ENCODE peak calls at places on chromosomes 6 and 20, in nine cellular contexts. T is HT-29; J is body of pancreas; R is HS-27A; B is NCI-H460; E is stimulated activated CD8-positive, alpha-beta memory T cell treated with anti-CD3 and anti-CD28 coated beads, Interleukin-4, amount 100 ng/mL, for 24 hours; O is ACHN; M is psoas muscle; Z is ascending aorta. C is an unnamed sample.

GRCh38 chr20:20731000-20731944 is 18.8 kb upstream of the RALGAPA2 start:
- DNase-seq in J (no peak), O (no peak), B (no peak), M (no peak), R (no peak), Z (no peak), E (no peak), T (no peak), C (peak)

GRCh38 chr6:109927052-109927451 is 51.1 kb upstream of the GPR6 start:
- DNase-seq in B (no peak), J (no peak), M (no peak), E (no peak), O (no peak), R (no peak), T (no peak), Z (no peak), C (no peak)

GRCh38 chr20:8602389-8603116 is 466.3 kb upstream of the PLCB4 start:
- DNase-seq in T (no peak), Z (no peak), J (no peak), B (no peak), O (peak), R (no peak), M (no peak), E (no peak), C (peak)

GRCh38 chr6:77124604-77125003 is 338.7 kb downstream of the HTR1B start:
- DNase-seq in O (peak), J (no peak), M (no peak), E (no peak), B (no peak), T (no peak), R (no peak), Z (no peak), C (peak)

GRCh38 chr20:6007529-6008103 is 46.2 kb downstream of the LRRN4 start:
- DNase-seq in T (peak), R (no peak), M (no peak), O (no peak), J (peak), B (no peak), E (no peak), Z (no peak), C (no peak)

GRCh38 chr20:32537657-32538525 is 47.2 kb downstream of the NOL4L start:
- DNase-seq in E (no peak), T (peak), J (no peak), B (no peak), Z (no peak), R (no peak), M (no peak), O (no peak), C (no peak)

GRCh38 chr6:150142304-150142656 is 564 bp upstream of the PPP1R14C start:
- DNase-seq in T (no peak), E (no peak), B (no peak), R (no peak), O (peak), Z (no peak), M (no peak), J (no peak), C (peak)

GRCh38 chr20:23187759-23188158 is 101.6 kb upstream of the CD93 start:
- DNase-seq in M (no peak), J (peak), T (peak), O (no peak), B (peak), Z (no peak), E (no peak), R (no peak), C (peak)

GRCh38 chr6:1316482-1317220 is 4.8 kb downstream of the FOXQ1 start:
- DNase-seq in T (peak), Z (no peak), O (peak), B (no peak), R (no peak), E (no peak), M (no peak), J (peak), C (no peak)

GRCh38 chr6:63663147-63663877 is 27.7 kb downstream of the PHF3 start:
- DNase-seq in R (peak), T (no peak), E (no peak), B (no peak), M (no peak), Z (no peak), O (peak), J (no peak), C (peak)

GRCh38 chr20:51695574-51696303 is 72.5 kb downstream of the ATP9A start:
- DNase-seq in B (no peak), M (no peak), Z (no peak), J (no peak), E (no peak), T (peak), R (no peak), O (no peak), C (peak)

GRCh38 chr6:126064257-126064993 is 78.1 kb downstream of the TRMT11 start:
- DNase-seq in O (no peak), Z (no peak), E (no peak), B (no peak), T (no peak), R (no peak), M (no peak), J (no peak), C (no peak)

GRCh38 chr6:113209315-113209714 is 647.8 kb upstream of the MARCKS start:
- DNase-seq in Z (no peak), E (no peak), J (no peak), R (no peak), T (no peak), M (no peak), B (no peak), O (no peak), C (no peak)

GRCh38 chr6:163627274-163628062 is 212.9 kb downstream of the QKI start:
- DNase-seq in E (no peak), M (no peak), R (no peak), Z (no peak), O (no peak), T (no peak), B (no peak), J (no peak), C (no peak)

GRCh38 chr20:46857061-46857831 is 37.4 kb upstream of the EYA2 start:
- DNase-seq in O (no peak), E (no peak), J (no peak), R (no peak), M (no peak), Z (no peak), T (no peak), B (no peak), C (no peak)

GRCh38 chr20:35704514-35705261 is 5.5 kb downstream of the ROMO1 start:
- DNase-seq in R (no peak), T (no peak), E (no peak), O (no peak), B (no peak), Z (no peak), J (no peak), M (no peak), C (no peak)

GRCh38 chr20:8860011-8860495 is 208.8 kb upstream of the PLCB4 start:
- DNase-seq in E (no peak), J (no peak), M (no peak), Z (no peak), B (no peak), R (peak), T (no peak), O (peak), C (peak)